ENCODE peak calls at places on chromosomes 4 and X, in nine cellular contexts. V is activated CD4-positive, CD25-positive, alpha-beta regulatory T cell; Q is RPMI7951; P is immature natural killer cell; S is transverse colon; I is AG08395; M is nephron progenitor cell; X is HCT116; L is sciatic nerve. O is an unnamed sample.

GRCh38 chr4:184448828-184449227 is 25.5 kb downstream of the IRF2 start:
- DNase-seq in V (no peak), Q (peak; percentile 78), P (peak; percentile 32), S (peak; percentile 44), I (peak; percentile 80), M (no peak), X (no peak), L (no peak), O (peak; percentile 64)

GRCh38 chrX:56232221-56233082 is at the start of gene KLF8:
- DNase-seq in V (no peak), Q (peak; percentile 56), P (peak; percentile 10), S (peak; percentile 68), I (peak; percentile 29), M (peak; percentile 30), X (peak; percentile 8), L (peak; percentile 68), O (no peak)

GRCh38 chr4:33696066-33696465 is 2548.2 kb downstream of the ARAP2 start:
- DNase-seq in V (no peak), Q (no peak), P (no peak), S (no peak), I (no peak), M (no peak), X (no peak), L (no peak), O (no peak)

GRCh38 chrX:85992811-85993229 is 54.5 kb downstream of the CHM start:
- DNase-seq in V (no peak), Q (peak; percentile 11), P (no peak), S (no peak), I (peak; percentile 16), M (no peak), X (peak; percentile 7), L (no peak), O (peak; percentile 34)

GRCh38 chrX:23900220-23900797 is 7.4 kb downstream of the APOO start:
- DNase-seq in V (no peak), Q (peak; percentile 59), P (no peak), S (no peak), I (no peak), M (no peak), X (no peak), L (no peak), O (no peak)

GRCh38 chrX:129522184-129523059 is 868 bp downstream of the SMARCA1 start:
- DNase-seq in V (no peak), Q (peak; percentile 75), P (no peak), S (peak; percentile 31), I (peak; percentile 57), M (peak; percentile 79), X (peak; percentile 16), L (peak; percentile 75), O (peak; percentile 50)

GRCh38 chr4:151331276-151332042 is 6.1 kb upstream of the SH3D19 start:
- DNase-seq in V (no peak), Q (peak; percentile 24), P (no peak), S (no peak), I (no peak), M (no peak), X (no peak), L (no peak), O (peak; percentile 20)

GRCh38 chr4:26048378-26048882 is 134.4 kb downstream of the SMIM20 start:
- DNase-seq in V (no peak), Q (peak; percentile 33), P (no peak), S (peak; percentile 30), I (peak; percentile 95), M (no peak), X (no peak), L (peak; percentile 74), O (peak; percentile 40)

GRCh38 chrX:4249401-4249800 is 536.0 kb upstream of the PRKX start:
- DNase-seq in V (no peak), Q (no peak), P (no peak), S (no peak), I (no peak), M (no peak), X (no peak), L (no peak), O (no peak)

GRCh38 chr4:111434581-111434980 is 710.7 kb upstream of the FAM241A start:
- DNase-seq in V (no peak), Q (no peak), P (no peak), S (peak; percentile 71), I (no peak), M (no peak), X (no peak), L (no peak), O (no peak)

GRCh38 chr4:123939621-123940020 is 543.0 kb downstream of the SPRY1 start:
- DNase-seq in V (no peak), Q (peak; percentile 82), P (no peak), S (no peak), I (peak; percentile 66), M (no peak), X (peak; percentile 13), L (no peak), O (peak; percentile 92)

GRCh38 chr4:172481802-172482508 is 668.8 kb downstream of the GALNTL6 start:
- DNase-seq in V (no peak), Q (no peak), P (no peak), S (no peak), I (no peak), M (no peak), X (no peak), L (no peak), O (no peak)

GRCh38 chrX:73847991-73848390 is 285.0 kb downstream of the CHIC1 start:
- DNase-seq in V (no peak), Q (no peak), P (no peak), S (no peak), I (no peak), M (no peak), X (no peak), L (no peak), O (no peak)

GRCh38 chr4:80611366-80611765 is 275.8 kb downstream of the CFAP299 start:
- DNase-seq in V (no peak), Q (no peak), P (no peak), S (no peak), I (no peak), M (no peak), X (no peak), L (no peak), O (no peak)

GRCh38 chr4:95265814-95266740 is 282.7 kb downstream of the UNC5C start:
- DNase-seq in V (no peak), Q (no peak), P (no peak), S (no peak), I (no peak), M (no peak), X (no peak), L (no peak), O (no peak)

GRCh38 chr4:110364911-110365520 is 110.9 kb upstream of the ENPEP start:
- DNase-seq in V (no peak), Q (no peak), P (no peak), S (no peak), I (no peak), M (no peak), X (no peak), L (no peak), O (no peak)

GRCh38 chrX:135087867-135088266 is 32.5 kb downstream of the ETDB start:
- DNase-seq in V (no peak), Q (peak; percentile 70), P (no peak), S (no peak), I (no peak), M (no peak), X (no peak), L (no peak), O (no peak)

GRCh38 chrX:131816551-131817136 is 206.5 kb upstream of the STK26 start:
- DNase-seq in V (peak; percentile 2), Q (no peak), P (peak; percentile 91), S (peak; percentile 87), I (peak; percentile 74), M (no peak), X (no peak), L (peak; percentile 89), O (peak; percentile 92)

GRCh38 chr4:146032234-146032860 is 93.7 kb upstream of the ZNF827 start:
- DNase-seq in V (no peak), Q (no peak), P (no peak), S (peak; percentile 22), I (no peak), M (no peak), X (no peak), L (no peak), O (no peak)

GRCh38 chr4:106502106-106502699 is 133.6 kb upstream of the GIMD1 start:
- DNase-seq in V (no peak), Q (peak; percentile 49), P (no peak), S (peak; percentile 41), I (peak; percentile 10), M (peak; percentile 67), X (peak; percentile 54), L (peak; percentile 69), O (peak; percentile 66)

GRCh38 chrX:10579753-10580060 is 40.7 kb downstream of the MID1 start:
- DNase-seq in V (no peak), Q (peak; percentile 56), P (no peak), S (no peak), I (peak; percentile 8), M (no peak), X (peak; percentile 70), L (no peak), O (peak; percentile 75)

GRCh38 chr4:61152433-61152832 is 47.7 kb upstream of the ADGRL3 start:
- DNase-seq in V (no peak), Q (no peak), P (no peak), S (no peak), I (no peak), M (no peak), X (no peak), L (no peak), O (no peak)

GRCh38 chrX:108306086-108306485 is 132.1 kb downstream of the COL4A6 start:
- DNase-seq in V (no peak), Q (no peak), P (no peak), S (no peak), I (no peak), M (no peak), X (no peak), L (no peak), O (no peak)

GRCh38 chr4:161642708-161643107 is 521.1 kb downstream of the FSTL5 start:
- DNase-seq in V (no peak), Q (no peak), P (no peak), S (no peak), I (peak; percentile 2), M (no peak), X (no peak), L (no peak), O (peak; percentile 1)

GRCh38 chr4:6198278-6198677 is 2.1 kb downstream of the JAKMIP1 start:
- DNase-seq in V (no peak), Q (no peak), P (peak; percentile 47), S (no peak), I (no peak), M (no peak), X (no peak), L (peak; percentile 19), O (no peak)

GRCh38 chr4:15012017-15012788 is 9.9 kb downstream of the CPEB2 start:
- DNase-seq in V (no peak), Q (no peak), P (no peak), S (no peak), I (no peak), M (no peak), X (no peak), L (no peak), O (no peak)

GRCh38 chr4:6470502-6471302 is 1.7 kb downstream of the PPP2R2C start:
- DNase-seq in V (no peak), Q (peak; percentile 63), P (no peak), S (no peak), I (peak; percentile 53), M (peak; percentile 63), X (no peak), L (peak; percentile 79), O (peak; percentile 58)

GRCh38 chr4:173334891-173335754 is 965 bp upstream of the HMGB2 start:
- DNase-seq in V (no peak), Q (peak; percentile 93), P (no peak), S (peak; percentile 75), I (peak; percentile 87), M (peak; percentile 87), X (peak; percentile 79), L (peak; percentile 73), O (peak; percentile 62)

GRCh38 chr4:87679449-87680169 is 29.5 kb downstream of the DMP1 start:
- DNase-seq in V (peak; percentile 4), Q (peak; percentile 48), P (peak; percentile 3), S (peak; percentile 19), I (peak; percentile 61), M (peak; percentile 72), X (peak; percentile 48), L (peak; percentile 73), O (peak; percentile 68)

GRCh38 chrX:13440166-13440565 is 120.3 kb upstream of the ATXN3L start:
- DNase-seq in V (no peak), Q (peak; percentile 22), P (no peak), S (no peak), I (no peak), M (no peak), X (no peak), L (no peak), O (no peak)

GRCh38 chr4:33060873-33061542 is 2340.8 kb downstream of the PCDH7 start:
- DNase-seq in V (no peak), Q (peak; percentile 3), P (no peak), S (peak; percentile 24), I (peak; percentile 31), M (peak; percentile 59), X (peak; percentile 68), L (peak; percentile 59), O (peak; percentile 1)